ENCODE peak calls at places on chromosomes 3 and 15, in six cellular contexts. U is cardiac fibroblast; H is endothelial cell of umbilical vein; C is NAMALWA; V is activated T-helper 9 cell treated with anti-CD3 and anti-CD28 coated beads, Interleukin-2, amount 50 U/mL, for 16 hours; B is NCI-H2081. G is an unnamed sample.
A peak's percentile ranks its signal among the peaks of the same experiment; 100 is the strongest.

GRCh38 chr3:94076055-94076454 is 13.2 kb downstream of the NSUN3 start:
- DNase-seq in H (no peak), U (peak; percentile 66), V (no peak), B (no peak), C (no peak), G (no peak)

GRCh38 chr3:19931180-19931692 is 2.8 kb downstream of the EFHB start:
- DNase-seq in V (no peak), H (no peak), U (no peak), C (no peak), B (no peak), G (no peak)

GRCh38 chr3:147513785-147514184 is 104.6 kb downstream of the ZIC1 start:
- DNase-seq in B (no peak), U (no peak), H (no peak), C (no peak), V (no peak), G (no peak)

GRCh38 chr15:27249046-27249722 is 278.2 kb downstream of the GABRG3 start:
- DNase-seq in B (no peak), C (no peak), U (no peak), V (no peak), H (no peak), G (no peak)

GRCh38 chr3:45211466-45212094 is 14.5 kb downstream of the TMEM158 start:
- DNase-seq in C (no peak), V (no peak), H (no peak), B (no peak), U (no peak), G (no peak)

GRCh38 chr15:68679961-68680371 is 101.2 kb downstream of the CORO2B start:
- DNase-seq in C (no peak), U (no peak), B (no peak), H (no peak), V (no peak), G (no peak)

GRCh38 chr3:178823556-178824229 is 247.9 kb downstream of the ZMAT3 start:
- DNase-seq in C (no peak), B (peak; percentile 28), H (no peak), U (peak; percentile 39), V (no peak), G (no peak)

GRCh38 chr3:142660904-142661303 is 62.9 kb upstream of the TRPC1 start:
- DNase-seq in U (no peak), V (no peak), C (no peak), H (no peak), B (no peak), G (no peak)

GRCh38 chr3:195900426-195901355 is 7.7 kb downstream of the TNK2 start:
- DNase-seq in V (no peak), H (no peak), B (no peak), U (no peak), C (no peak), G (peak; percentile 86)

GRCh38 chr15:101159936-101160770 is 91.7 kb downstream of the CHSY1 start:
- DNase-seq in C (no peak), H (no peak), B (no peak), V (no peak), U (no peak), G (no peak)

G was measured in lower lobe of right lung.